ENCODE peak calls at places on chromosomes 11 and 22, in four cellular contexts. Q, P, M and B are unnamed samples.

GRCh38 chr11:19275496-19275895 is 34.8 kb upstream of the E2F8 start:
- DNase-seq in Q (no peak), P (no peak), M (no peak), B (no peak)

GRCh38 chr22:20087319-20088262 is 7.5 kb downstream of the DGCR8 start:
- DNase-seq in Q (no peak), P (no peak), M (no peak), B (no peak)

GRCh38 chr11:33191456-33191855 is 30.2 kb upstream of the CSTF3 start:
- DNase-seq in Q (no peak), P (no peak), M (no peak), B (no peak)

GRCh38 chr22:26550498-26551033 is 38.3 kb upstream of the TFIP11 start:
- DNase-seq in Q (peak; percentile 64), P (no peak), M (peak; percentile 75), B (no peak)

GRCh38 chr11:30879322-30880020 is 293.3 kb upstream of the MPPED2 start:
- DNase-seq in Q (peak; percentile 16), P (peak; percentile 58), M (no peak), B (no peak)

GRCh38 chr11:64874308-64874707 is 4.1 kb downstream of the EHD1 start:
- DNase-seq in Q (no peak), P (no peak), M (no peak), B (no peak)

GRCh38 chr22:48398181-48398905 is 1429.3 kb downstream of the BRD1 start:
- DNase-seq in Q (no peak), P (no peak), M (no peak), B (no peak)

GRCh38 chr11:82937554-82937953 is 36.0 kb downstream of the DDIAS start:
- DNase-seq in Q (no peak), P (no peak), M (no peak), B (no peak)

GRCh38 chr22:24141586-24141985 is 39.7 kb upstream of the SUSD2 start:
- DNase-seq in Q (no peak), P (no peak), M (no peak), B (no peak)

GRCh38 chr11:36296925-36297604 is 977 bp downstream of the PRR5L start:
- DNase-seq in Q (no peak), P (no peak), M (no peak), B (no peak)

GRCh38 chr11:25860677-25861445 is 471.1 kb upstream of the ANO3 start:
- DNase-seq in Q (no peak), P (peak; percentile 49), M (no peak), B (no peak)

GRCh38 chr11:3178349-3178748 is 13.2 kb upstream of the OSBPL5 start:
- DNase-seq in Q (no peak), P (no peak), M (no peak), B (no peak)

GRCh38 chr22:39534591-39535301 is 2.2 kb upstream of the RPS19BP1 start:
- DNase-seq in Q (peak; percentile 73), P (peak; percentile 87), M (peak; percentile 83), B (no peak)

GRCh38 chr11:125649465-125650166 is 24.7 kb downstream of the CHEK1 start:
- DNase-seq in Q (no peak), P (no peak), M (no peak), B (no peak)

GRCh38 chr11:8262552-8263108 is 1.0 kb downstream of the LMO1 start:
- DNase-seq in Q (no peak), P (peak; percentile 90), M (no peak), B (no peak)

GRCh38 chr22:23230348-23231068 is 50.2 kb downstream of the BCR start:
- DNase-seq in Q (no peak), P (no peak), M (no peak), B (no peak)

GRCh38 chr22:50520826-50521453 is 4.5 kb downstream of the SCO2 start:
- DNase-seq in Q (no peak), P (no peak), M (no peak), B (no peak)

GRCh38 chr22:42799462-42800405 is 57.3 kb downstream of the ARFGAP3 start:
- DNase-seq in Q (no peak), P (no peak), M (no peak), B (no peak)

GRCh38 chr11:104946907-104947306 is 21.5 kb downstream of the CASP4 start:
- DNase-seq in Q (no peak), P (no peak), M (no peak), B (peak; percentile 50)

GRCh38 chr11:15189646-15190365 is 75.1 kb downstream of the INSC start:
- DNase-seq in Q (no peak), P (no peak), M (no peak), B (no peak)

GRCh38 chr11:57513911-57514537 is 1.5 kb downstream of the SLC43A1 start:
- DNase-seq in Q (peak; percentile 53), P (peak; percentile 56), M (peak; percentile 46), B (no peak)

GRCh38 chr11:32210601-32211000 is 119.7 kb downstream of the RCN1 start:
- DNase-seq in Q (no peak), P (no peak), M (no peak), B (no peak)

GRCh38 chr11:83241291-83241946 is 44.7 kb downstream of the CCDC90B start:
- DNase-seq in Q (peak; percentile 46), P (peak; percentile 77), M (peak; percentile 44), B (peak; percentile 64)

GRCh38 chr22:50581950-50582561 is 593 bp downstream of the CHKB start:
- DNase-seq in Q (no peak), P (no peak), M (no peak), B (no peak)

GRCh38 chr11:126588630-126589491 is 233.4 kb downstream of the ST3GAL4 start:
- DNase-seq in Q (no peak), P (no peak), M (no peak), B (no peak)

GRCh38 chr11:47178305-47178704 is 1.6 kb upstream of the ARFGAP2 start:
- DNase-seq in Q (no peak), P (no peak), M (no peak), B (no peak)

GRCh38 chr11:91768783-91769182 is 455.8 kb upstream of the FAT3 start:
- DNase-seq in Q (no peak), P (no peak), M (no peak), B (no peak)

GRCh38 chr11:32913445-32913844 is 20.8 kb downstream of the QSER1 start:
- DNase-seq in Q (no peak), P (no peak), M (no peak), B (no peak)

GRCh38 chr11:532512-533048 is 2.8 kb downstream of the HRAS start:
- DNase-seq in Q (no peak), P (no peak), M (no peak), B (no peak)

GRCh38 chr11:83317757-83318548 is 31.8 kb upstream of the CCDC90B start:
- DNase-seq in Q (no peak), P (no peak), M (no peak), B (no peak)

GRCh38 chr22:41567452-41567768 is 6.6 kb downstream of the CSDC2 start:
- DNase-seq in Q (no peak), P (no peak), M (no peak), B (no peak)

GRCh38 chr22:42906605-42907338 is 49.7 kb upstream of the ARFGAP3 start:
- DNase-seq in Q (no peak), P (peak; percentile 76), M (no peak), B (no peak)

GRCh38 chr11:126723665-126724045 is 276.9 kb downstream of the KIRREL3 start:
- DNase-seq in Q (no peak), P (no peak), M (no peak), B (no peak)

GRCh38 chr11:15534266-15534665 is 419.5 kb downstream of the INSC start:
- DNase-seq in Q (no peak), P (no peak), M (no peak), B (no peak)

GRCh38 chr11:3219281-3219892 is 774 bp upstream of the MRGPRG start:
- DNase-seq in Q (no peak), P (no peak), M (no peak), B (no peak)

DNA sequence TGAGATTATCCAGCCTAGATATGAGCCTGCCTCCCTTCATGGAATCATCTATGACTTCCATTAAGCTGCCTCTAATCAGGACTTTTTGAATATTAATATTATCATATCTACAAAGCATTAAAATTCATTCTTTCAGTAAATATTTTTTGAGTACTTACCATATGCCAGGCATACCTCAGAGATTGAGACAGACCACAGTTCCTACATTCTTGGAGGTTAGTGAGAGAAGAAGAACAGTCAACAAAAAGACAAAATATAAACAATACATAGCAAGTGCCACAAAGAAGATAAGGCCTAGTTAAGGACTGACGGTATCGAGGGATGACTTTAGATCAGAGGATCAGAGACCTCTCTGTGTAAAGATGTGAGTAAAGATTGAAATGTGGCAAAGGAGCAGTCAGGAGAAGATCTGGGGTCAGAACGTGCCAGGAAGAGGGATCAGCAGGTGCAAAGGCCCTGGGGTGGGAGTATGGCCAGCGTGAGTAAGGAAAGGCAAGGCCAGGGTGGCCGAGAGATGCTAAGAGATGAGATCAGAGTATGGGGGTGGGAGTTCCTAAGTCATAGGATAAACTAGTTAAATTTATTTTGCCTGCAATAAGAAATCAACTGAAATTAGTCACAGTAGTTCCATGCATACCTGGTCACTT is 15.4 kb downstream of the SLC35C1 start:
- DNase-seq in Q (no peak), P (no peak), M (no peak), B (no peak)
- H3K4me1 ChIP-seq in Q (no peaks in the 10 kb centered on the region), P (peaks cover 16% of the 10 kb centered on the region), M (no peaks in the 10 kb centered on the region), B (peaks cover 4% of the 10 kb centered on the region)

GRCh38 chr11:68264741-68265540 is 6.8 kb downstream of the C11orf24 start:
- DNase-seq in Q (no peak), P (no peak), M (no peak), B (no peak)
- H3K36me3 ChIP-seq in Q (no peaks in the 10 kb centered on the region), P (peaks cover 17% of the 10 kb centered on the region), M (peaks cover 65% of the 10 kb centered on the region), B (peaks cover 30% of the 10 kb centered on the region)

GRCh38 chr11:94641167-94641761 is 74.1 kb downstream of the PIWIL4 start:
- DNase-seq in Q (no peak), P (no peak), M (no peak), B (no peak)

GRCh38 chr11:94639901-94640721 is 72.9 kb downstream of the PIWIL4 start:
- DNase-seq in Q (no peak), P (no peak), M (no peak), B (no peak)

GRCh38 chr11:94636388-94636787 is 69.2 kb downstream of the PIWIL4 start:
- DNase-seq in Q (no peak), P (no peak), M (no peak), B (no peak)

GRCh38 chr11:94638278-94638901 is 71.2 kb downstream of the PIWIL4 start:
- DNase-seq in Q (no peak), P (no peak), M (no peak), B (no peak)

GRCh38 chr11:94638902-94639373 is 71.8 kb downstream of the PIWIL4 start:
- DNase-seq in Q (no peak), P (no peak), M (no peak), B (no peak)
- H3K27ac ChIP-seq in Q (no peak overlapping the region), P (no peak overlapping the region), M (peak overlapping the region; percentile 36), B (no peak overlapping the region)

GRCh38 chr22:29310065-29310862 is 3.8 kb downstream of the GAS2L1 start:
- DNase-seq in Q (peak; percentile 52), P (no peak), M (no peak), B (no peak)

GRCh38 chr22:29310863-29311339 is 4.5 kb downstream of the GAS2L1 start:
- DNase-seq in Q (peak; percentile 95), P (no peak), M (peak; percentile 94), B (no peak)

GRCh38 chr22:29308148-29308790 is 1.8 kb downstream of the GAS2L1 start:
- DNase-seq in Q (no peak), P (no peak), M (no peak), B (no peak)

GRCh38 chr22:29308791-29309262 is 2.4 kb downstream of the GAS2L1 start:
- DNase-seq in Q (no peak), P (no peak), M (no peak), B (no peak)

GRCh38 chr22:29309332-29310064 is 3.0 kb downstream of the GAS2L1 start:
- DNase-seq in Q (peak; percentile 69), P (peak; percentile 51), M (no peak), B (no peak)
- H3K4me1 ChIP-seq in Q (peaks cover 20% of the 10 kb centered on the region), P (peaks cover 13% of the 10 kb centered on the region), M (peaks cover 6% of the 10 kb centered on the region), B (peaks cover 3% of the 10 kb centered on the region)